ENCODE peak calls at places on chromosome 21, in seven cellular contexts. S, K, I, Q, O, T and M are unnamed samples.

GRCh38 chr21:44391345-44392091 is 38.1 kb downstream of the TRPM2 start:
- DNase-seq in K (peak), Q (no peak), O (no peak), I (no peak), T (no peak), S (no peak), M (peak)

GRCh38 chr21:42466700-42467612 is 29.1 kb downstream of the RSPH1 start:
- DNase-seq in K (peak), I (peak), O (no peak), T (no peak), Q (peak), S (peak), M (no peak)

GRCh38 chr21:43992121-43992520 is 20.0 kb upstream of the TRAPPC10 start:
- DNase-seq in S (no peak), Q (no peak), K (no peak), T (no peak), O (no peak), I (no peak), M (peak)

GRCh38 chr21:43325968-43326367 is 101.0 kb downstream of the SIK1 start:
- DNase-seq in I (no peak), K (no peak), S (no peak), T (no peak), O (no peak), Q (no peak), M (no peak)

GRCh38 chr21:34924767-34925425 is 124.2 kb downstream of the RUNX1 start:
- DNase-seq in K (no peak), Q (no peak), O (no peak), S (no peak), T (no peak), I (no peak), M (no peak)

GRCh38 chr21:42063578-42064521 is 7.3 kb upstream of the UMODL1 start:
- DNase-seq in K (peak), T (peak), S (no peak), O (no peak), Q (peak), I (no peak), M (no peak)

GRCh38 chr21:18801468-18801867 is 397.9 kb upstream of the TMPRSS15 start:
- DNase-seq in T (no peak), K (no peak), Q (no peak), S (no peak), O (no peak), I (no peak), M (no peak)

GRCh38 chr21:34886554-34887385 is 162.3 kb downstream of the RUNX1 start:
- DNase-seq in K (peak), S (no peak), T (peak), I (no peak), O (no peak), Q (no peak), M (no peak)

GRCh38 chr21:16195476-16195875 is 465.7 kb downstream of the USP25 start:
- DNase-seq in T (no peak), O (no peak), K (no peak), I (no peak), Q (no peak), S (peak), M (no peak)

GRCh38 chr21:41068411-41069304 is 99.3 kb upstream of the BACE2 start:
- DNase-seq in I (peak), O (peak), T (peak), Q (peak), K (peak), S (peak), M (peak)

GRCh38 chr21:34938079-34938764 is 110.9 kb downstream of the RUNX1 start:
- DNase-seq in T (no peak), K (no peak), I (no peak), O (no peak), S (peak), Q (no peak), M (no peak)

GRCh38 chr21:17577701-17578100 is 35.0 kb downstream of the BTG3 start:
- DNase-seq in K (no peak), I (no peak), O (no peak), Q (no peak), T (no peak), S (no peak), M (no peak)

GRCh38 chr21:42850866-42851391 is 28.4 kb downstream of the WDR4 start:
- DNase-seq in I (no peak), O (no peak), S (no peak), K (no peak), T (peak), Q (peak), M (no peak)

GRCh38 chr21:34004013-34004938 is 69.1 kb upstream of the MRPS6 start:
- DNase-seq in I (no peak), S (peak), T (no peak), K (no peak), Q (no peak), O (no peak), M (no peak)

GRCh38 chr21:44516342-44516741 is 23.7 kb downstream of the KRTAP10-1 start:
- DNase-seq in S (no peak), T (no peak), K (no peak), Q (no peak), I (no peak), O (no peak), M (peak)

GRCh38 chr21:41713495-41714281 is 53.2 kb downstream of the RIPK4 start:
- DNase-seq in S (no peak), K (peak), O (no peak), Q (no peak), I (no peak), T (no peak), M (no peak)

GRCh38 chr21:26169061-26169610 is 1.4 kb downstream of the APP start:
- DNase-seq in I (peak), S (peak), T (no peak), O (peak), Q (peak), K (peak), M (no peak)

GRCh38 chr21:17461582-17461981 is 51.3 kb upstream of the CXADR start:
- DNase-seq in S (peak), Q (peak), O (no peak), K (peak), T (no peak), I (no peak), M (no peak)

GRCh38 chr21:35007348-35007747 is 41.8 kb downstream of the RUNX1 start:
- DNase-seq in Q (no peak), O (no peak), S (no peak), T (no peak), K (no peak), I (no peak), M (no peak)

GRCh38 chr21:42453301-42454220 is 42.5 kb downstream of the RSPH1 start:
- DNase-seq in I (no peak), Q (no peak), S (no peak), O (no peak), K (no peak), T (peak), M (no peak)

GRCh38 chr21:45056505-45056904 is 17.9 kb upstream of the ADARB1 start:
- DNase-seq in K (no peak), S (no peak), Q (no peak), T (no peak), I (no peak), O (no peak), M (no peak)

GRCh38 chr21:14825405-14826032 is 239.3 kb downstream of the NRIP1 start:
- DNase-seq in Q (no peak), S (no peak), I (no peak), O (no peak), T (no peak), K (no peak), M (no peak)

GRCh38 chr21:45427331-45428271 is 22.6 kb downstream of the COL18A1 start:
- DNase-seq in I (peak), O (no peak), K (no peak), Q (peak), T (no peak), S (peak), M (no peak)

GRCh38 chr21:34302496-34302895 is 61.3 kb upstream of the KCNE2 start:
- DNase-seq in K (no peak), S (peak), Q (no peak), T (no peak), I (no peak), O (no peak), M (no peak)

GRCh38 chr21:15520811-15521643 is 208.8 kb upstream of the USP25 start:
- DNase-seq in K (no peak), S (peak), T (no peak), O (no peak), Q (no peak), I (no peak), M (no peak)

GRCh38 chr21:34691396-34692032 is 22.7 kb downstream of the CLIC6 start:
- DNase-seq in K (no peak), O (no peak), T (no peak), S (no peak), Q (peak), I (no peak), M (no peak)

GRCh38 chr21:34276711-34277425 is 86.9 kb upstream of the KCNE2 start:
- DNase-seq in S (no peak), K (no peak), T (no peak), O (no peak), I (no peak), Q (no peak), M (no peak)

GRCh38 chr21:41472769-41473548 is 35.0 kb downstream of the TMPRSS2 start:
- DNase-seq in S (no peak), Q (no peak), T (peak), O (no peak), I (no peak), K (no peak), M (no peak)

GRCh38 chr21:21463456-21463855 is 465.2 kb downstream of the NCAM2 start:
- DNase-seq in O (no peak), Q (no peak), K (no peak), S (no peak), T (no peak), I (no peak), M (no peak)

GRCh38 chr21:40511976-40512375 is 335.0 kb downstream of the DSCAM start:
- DNase-seq in Q (no peak), S (no peak), O (no peak), K (no peak), I (no peak), T (no peak), M (no peak)

GRCh38 chr21:34213959-34214358 is 140.6 kb downstream of the MRPS6 start:
- DNase-seq in I (no peak), S (no peak), T (no peak), O (no peak), Q (no peak), K (no peak), M (no peak)

GRCh38 chr21:15788847-15789548 is 59.2 kb downstream of the USP25 start:
- DNase-seq in O (no peak), T (no peak), I (no peak), Q (no peak), S (peak), K (no peak), M (no peak)

GRCh38 chr21:15141236-15141970 is 76.6 kb upstream of the NRIP1 start:
- DNase-seq in S (no peak), T (no peak), K (peak), I (no peak), Q (peak), O (no peak), M (no peak)

GRCh38 chr21:25735895-25736597 is 1.3 kb downstream of the GABPA start:
- DNase-seq in K (no peak), O (no peak), I (no peak), S (peak), Q (no peak), T (no peak), M (no peak)

GRCh38 chr21:43854773-43855633 is 10.0 kb upstream of the AGPAT3 start:
- DNase-seq in Q (no peak), S (no peak), K (no peak), T (peak), O (no peak), I (no peak), M (no peak)

GRCh38 chr21:26842300-26842699 is 2.9 kb downstream of the ADAMTS1 start:
- DNase-seq in K (no peak), I (no peak), Q (no peak), O (no peak), S (peak), T (no peak), M (no peak)

GRCh38 chr21:26982767-26983166 is 15.9 kb upstream of the ADAMTS5 start:
- DNase-seq in T (no peak), K (no peak), Q (peak), O (no peak), I (no peak), S (peak), M (no peak)

GRCh38 chr21:35256468-35256988 is 207.4 kb upstream of the RUNX1 start:
- DNase-seq in Q (peak), T (no peak), I (peak), O (no peak), K (peak), S (peak), M (no peak)

GRCh38 chr21:46458315-46459023 is at the start of gene DIP2A:
- DNase-seq in K (peak), T (peak), O (peak), S (peak), Q (peak), I (peak), M (peak)
- TF ChIP-seq CTCF in K (no peak), T (no peak), O (peak), S (no peak), Q (no peak), I (no peak), M (no peak)

GRCh38 chr21:37656899-37657298 is 259.4 kb downstream of the KCNJ6 start:
- DNase-seq in K (no peak), T (no peak), S (no peak), I (no peak), Q (no peak), O (no peak), M (no peak)

GRCh38 chr21:37658994-37659458 is 257.2 kb downstream of the KCNJ6 start:
- DNase-seq in I (no peak), Q (no peak), S (peak), K (no peak), O (no peak), T (no peak), M (no peak)

GRCh38 chr21:37658121-37658993 is 257.9 kb downstream of the KCNJ6 start:
- DNase-seq in S (no peak), T (no peak), I (no peak), Q (no peak), O (no peak), K (no peak), M (no peak)

GRCh38 chr21:37659874-37660273 is 256.4 kb downstream of the KCNJ6 start:
- DNase-seq in K (no peak), Q (no peak), O (no peak), T (no peak), I (no peak), S (no peak), M (no peak)

GRCh38 chr21:37660709-37661108 is 255.5 kb downstream of the KCNJ6 start:
- DNase-seq in O (no peak), K (no peak), S (no peak), Q (no peak), T (no peak), I (no peak), M (no peak)
- TF ChIP-seq CTCF in O (no peak), K (no peak), S (no peak), Q (no peak), T (no peak), I (no peak), M (no peak)

GRCh38 chr21:28521932-28522826 is 470.5 kb downstream of the LTN1 start:
- DNase-seq in T (no peak), Q (peak), I (no peak), S (peak), O (no peak), K (no peak), M (no peak)
- TF ChIP-seq CTCF in T (peak), Q (peak), I (no peak), S (peak), O (peak), K (no peak), M (peak)

DNA sequence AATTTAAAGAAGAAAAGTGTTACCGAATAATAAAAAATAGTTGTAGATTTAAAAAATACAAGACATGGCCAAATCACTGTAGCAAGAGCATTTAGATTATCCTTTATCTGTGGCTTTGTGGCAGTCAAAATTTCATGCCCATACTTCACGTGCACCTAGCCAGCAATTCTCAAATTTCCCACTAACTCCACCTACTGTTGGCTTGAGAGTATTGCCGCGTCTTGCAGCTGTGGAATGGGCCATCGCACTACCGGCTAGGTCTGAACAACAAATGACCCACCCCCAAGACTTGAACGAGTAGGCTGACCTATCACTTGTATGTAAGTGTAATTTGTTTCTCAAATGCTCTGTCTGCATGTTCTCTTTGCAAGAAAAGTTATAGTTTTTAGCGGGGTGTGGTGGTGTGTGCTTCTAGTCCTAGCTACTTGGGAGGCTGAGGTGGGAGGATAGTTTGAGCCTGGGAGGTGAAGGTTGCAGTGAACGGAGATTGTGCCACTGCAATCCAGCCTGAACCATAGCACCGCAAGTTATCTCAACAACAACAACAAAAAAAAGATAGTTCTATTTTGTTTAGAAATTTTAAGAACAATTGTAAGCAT is 4.1 kb downstream of the KRTAP13-4 start:
- DNase-seq in I (no peak), O (peak), S (no peak), Q (peak), K (peak), T (no peak), M (no peak)
- TF ChIP-seq CTCF in I (no peak), O (peak), S (no peak), Q (peak), K (peak), T (no peak), M (peak)

DNA sequence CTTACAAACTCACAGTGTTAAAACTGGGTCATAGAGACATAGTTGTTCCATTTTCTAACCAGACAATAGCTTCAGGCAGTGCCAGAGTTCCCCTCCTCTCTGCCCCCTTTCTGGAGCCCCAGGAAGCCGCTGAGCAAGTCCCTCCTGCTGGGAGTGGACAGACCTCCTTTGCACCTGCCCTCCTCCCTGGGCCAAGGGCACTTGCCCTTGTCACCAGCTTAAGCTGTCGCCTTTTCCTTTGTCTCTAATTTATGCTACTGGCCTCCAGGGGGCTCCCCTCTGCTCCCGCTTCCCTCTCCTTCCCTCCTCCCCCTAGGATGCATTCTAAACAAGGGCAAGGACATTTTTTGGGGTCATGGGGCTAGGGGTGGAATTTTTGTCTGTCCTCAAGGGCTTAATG is 182.4 kb downstream of the MIS18A start:
- DNase-seq in O (no peak), T (no peak), S (no peak), Q (peak), I (peak), K (no peak), M (no peak)
- TF ChIP-seq CTCF in O (peak), T (no peak), S (peak), Q (peak), I (peak), K (no peak), M (peak)

DNA sequence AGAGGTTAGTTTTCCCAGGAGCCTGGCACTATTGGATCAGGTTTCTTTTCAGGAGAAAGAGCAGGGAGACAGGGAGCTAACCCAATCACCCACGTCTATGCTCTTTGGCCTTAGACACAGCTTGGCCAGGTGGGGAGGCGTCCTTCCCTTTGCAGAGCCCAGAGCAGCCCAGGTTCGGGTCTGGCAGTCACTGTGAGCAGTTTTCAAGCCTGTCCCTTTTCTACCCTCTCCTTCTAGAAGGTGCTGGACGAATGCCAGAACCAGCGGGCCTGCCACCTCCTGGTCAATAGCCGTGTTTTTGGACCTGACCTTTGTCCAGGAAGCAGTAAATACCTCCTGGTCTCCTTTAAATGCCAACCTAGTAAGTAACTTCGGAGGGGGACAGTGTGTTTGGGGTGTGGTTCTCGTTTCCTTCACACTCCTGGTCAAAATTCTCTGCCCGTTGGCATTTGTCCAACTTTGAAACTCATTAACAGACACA is 44.9 kb downstream of the EVA1C start:
- DNase-seq in T (peak), O (no peak), S (peak), I (peak), K (peak), Q (peak), M (peak)
- TF ChIP-seq CTCF in T (no peak), O (no peak), S (peak), I (no peak), K (no peak), Q (no peak), M (peak)

DNA sequence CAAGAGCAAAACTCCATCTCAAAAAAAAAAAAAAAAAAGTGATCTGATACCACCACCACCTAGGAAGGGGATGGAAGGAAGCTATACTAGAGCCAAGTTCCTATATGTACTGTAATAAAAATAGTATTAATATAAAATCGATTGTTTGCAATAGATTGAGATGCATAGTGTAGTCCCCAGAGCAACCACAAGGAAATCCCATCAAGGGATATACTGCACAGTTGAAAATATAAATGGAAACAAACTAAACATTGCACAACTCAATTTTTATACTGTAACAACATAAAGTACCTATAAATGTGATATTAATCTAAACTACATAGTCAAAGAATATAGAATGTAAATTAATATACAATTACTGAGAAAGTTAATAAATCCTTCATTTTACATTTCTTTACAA is 20.9 kb upstream of the PSMG1 start:
- DNase-seq in T (no peak), I (no peak), Q (no peak), O (no peak), K (no peak), S (no peak), M (no peak)
- TF ChIP-seq CTCF in T (no peak), I (no peak), Q (no peak), O (peak), K (no peak), S (peak), M (peak)

GRCh38 chr21:30842990-30843389 is 13.4 kb upstream of the KRTAP7-1 start:
- DNase-seq in T (no peak), S (no peak), Q (no peak), I (no peak), K (no peak), O (no peak), M (no peak)

GRCh38 chr21:30838536-30838935 is 9.0 kb upstream of the KRTAP7-1 start:
- DNase-seq in T (no peak), Q (no peak), I (no peak), S (no peak), O (no peak), K (no peak), M (no peak)

GRCh38 chr21:30839304-30839703 is 9.7 kb upstream of the KRTAP7-1 start:
- DNase-seq in Q (no peak), O (peak), K (peak), T (no peak), I (no peak), S (no peak), M (no peak)
- TF ChIP-seq CTCF in Q (no peak), O (peak), K (no peak), T (no peak), I (no peak), S (no peak), M (peak)

DNA sequence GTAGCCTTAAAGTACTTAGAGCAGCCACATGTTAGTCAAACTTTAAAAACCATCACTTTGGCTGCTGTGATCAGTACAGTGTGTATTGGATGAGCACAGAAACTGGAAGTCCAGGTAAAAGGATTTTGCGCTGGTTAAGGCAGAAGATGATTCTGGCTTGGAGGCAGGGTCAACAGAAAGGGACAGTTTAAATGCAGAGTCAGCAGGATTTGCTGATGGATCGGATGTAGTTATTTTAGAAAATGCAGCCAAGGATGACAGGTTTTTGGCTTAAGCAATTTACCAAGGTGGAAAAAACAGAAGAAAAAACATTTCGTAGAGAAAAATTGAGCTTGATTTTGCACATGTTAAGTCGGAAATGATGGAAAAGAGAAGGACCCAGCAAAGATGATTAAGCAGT is 45.9 kb upstream of the MORC3 start:
- DNase-seq in I (no peak), K (no peak), T (no peak), S (no peak), Q (no peak), O (no peak), M (no peak)
- TF ChIP-seq CTCF in I (no peak), K (no peak), T (no peak), S (no peak), Q (no peak), O (no peak), M (no peak)